ENCODE peak calls at places on chromosomes 13 and 19, in ten cellular contexts. J is LNCaP clone FGC; C is GM13976; F is type B pancreatic cell; A is CD8-positive, alpha-beta T cell; Z is PC-3; Q is CD4-positive, alpha-beta T cell; Y is lower leg skin; H is activated B cell treated with CpG ODN at 0.5 μM for 24 hours; B is choroid plexus epithelial cell. U is an unnamed sample.

GRCh38 chr19:441213-441823 is 19.5 kb downstream of the SHC2 start:
- DNase-seq in J (no peak), Q (no peak), Z (no peak), H (no peak), C (no peak), F (no peak), A (no peak), Y (no peak), B (no peak), U (no peak)

GRCh38 chr19:50325310-50326100 is 3.7 kb downstream of the KCNC3 start:
- DNase-seq in B (peak; percentile 53), A (peak; percentile 59), Y (no peak), F (peak; percentile 93), C (peak; percentile 97), Q (peak; percentile 77), J (no peak), H (peak; percentile 89), Z (peak; percentile 87), U (peak; percentile 98)

GRCh38 chr19:13906525-13906904 is 514 bp downstream of the CC2D1A start:
- DNase-seq in Y (no peak), Q (peak; percentile 33), B (peak; percentile 12), C (no peak), F (no peak), Z (peak; percentile 43), J (no peak), A (peak; percentile 28), H (no peak), U (no peak)

GRCh38 chr19:12789098-12789903 is 2.0 kb upstream of the JUNB start:
- DNase-seq in F (no peak), C (no peak), J (no peak), H (no peak), B (peak; percentile 50), Z (peak; percentile 25), Y (no peak), A (no peak), Q (no peak), U (no peak)

GRCh38 chr13:80742027-80742426 is 401.1 kb upstream of the SPRY2 start:
- DNase-seq in B (peak; percentile 13), H (no peak), F (no peak), Z (no peak), J (no peak), A (no peak), C (no peak), Q (no peak), Y (no peak), U (no peak)

GRCh38 chr13:94345374-94346195 is 133.9 kb downstream of the DCT start:
- DNase-seq in Q (no peak), A (no peak), Y (no peak), J (peak; percentile 47), B (peak; percentile 65), F (no peak), Z (peak; percentile 19), H (no peak), C (no peak), U (no peak)

GRCh38 chr19:3653865-3654513 is 27.4 kb upstream of the CACTIN start:
- DNase-seq in Q (no peak), C (no peak), Y (no peak), B (no peak), A (peak; percentile 17), J (no peak), H (no peak), F (no peak), Z (no peak), U (no peak)

GRCh38 chr19:46745521-46746280 is at the start of gene FKRP:
- DNase-seq in Q (peak; percentile 35), F (no peak), H (peak; percentile 57), Y (no peak), A (peak; percentile 38), C (peak; percentile 76), B (no peak), Z (no peak), J (no peak), U (peak; percentile 75)

GRCh38 chr13:30739646-30740642 is 4.6 kb downstream of the ALOX5AP start:
- DNase-seq in Y (no peak), J (no peak), H (no peak), B (peak; percentile 83), F (no peak), A (peak; percentile 61), C (peak; percentile 60), Z (peak; percentile 94), Q (peak; percentile 54), U (peak; percentile 62)

GRCh38 chr13:36353001-36353400 is 6.8 kb upstream of the SPART start:
- DNase-seq in C (no peak), A (no peak), H (no peak), J (no peak), Y (no peak), B (peak; percentile 73), Z (no peak), Q (no peak), F (no peak), U (no peak)

DNA sequence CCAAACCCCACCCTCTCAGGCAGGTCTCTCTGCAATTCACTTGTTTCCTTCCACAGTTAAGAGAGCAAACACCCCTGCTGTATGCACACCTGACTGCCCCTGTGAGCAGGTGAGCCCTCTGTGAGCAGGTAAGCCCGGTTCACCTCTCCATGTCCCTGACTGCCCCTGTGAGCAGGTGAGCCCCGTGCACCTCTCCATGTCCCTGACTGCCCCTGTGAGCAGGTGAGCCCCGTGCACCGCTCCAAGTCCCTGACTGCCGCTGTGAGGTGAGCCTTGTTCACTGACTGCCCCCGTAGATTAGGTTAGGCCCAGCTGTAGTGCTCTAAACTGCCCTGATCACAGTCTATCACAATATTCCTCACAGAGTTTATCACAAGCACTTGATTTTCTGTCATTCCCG is 29.2 kb downstream of the TMTC4 start:
- DNase-seq in Q (no peak), H (no peak), Y (no peak), A (no peak), F (no peak), B (no peak), J (no peak), Z (no peak), C (no peak), U (no peak)
- TF ChIP-seq CTCF in Q (no peak), H (no peak), Y (no peak), A (no peak), F (no peak), B (no peak), J (no peak), Z (no peak), C (no peak), U (no peak)

GRCh38 chr13:20703785-20704458 is 423 bp downstream of the IL17D start:
- DNase-seq in J (peak; percentile 47), A (peak; percentile 68), Y (peak; percentile 92), Q (peak; percentile 78), C (peak; percentile 92), B (peak; percentile 84), F (peak; percentile 86), H (peak; percentile 72), Z (peak; percentile 94), U (peak; percentile 97)
- TF ChIP-seq CTCF in J (peak; percentile 77), A (peak; percentile 31), Y (no peak), Q (peak; percentile 21), C (peak; percentile 73), B (peak; percentile 44), F (peak; percentile 77), H (no peak), Z (peak; percentile 26), U (peak; percentile 72)

GRCh38 chr13:33933810-33934209 is 115.9 kb downstream of the RFC3 start:
- DNase-seq in A (no peak), Q (no peak), B (no peak), H (no peak), F (no peak), Y (no peak), Z (no peak), C (no peak), J (no peak), U (no peak)

GRCh38 chr13:33932765-33933406 is 114.9 kb downstream of the RFC3 start:
- DNase-seq in C (no peak), B (peak; percentile 25), A (no peak), Z (no peak), Y (no peak), J (no peak), F (no peak), Q (no peak), H (no peak), U (no peak)

GRCh38 chr13:33934343-33934742 is 116.4 kb downstream of the RFC3 start:
- DNase-seq in J (no peak), Z (no peak), Q (no peak), H (no peak), A (no peak), Y (no peak), C (no peak), F (no peak), B (no peak), U (no peak)

GRCh38 chr13:33934936-33935510 is 117.1 kb downstream of the RFC3 start:
- DNase-seq in H (no peak), J (no peak), C (no peak), Z (no peak), B (no peak), F (no peak), Q (no peak), Y (no peak), A (no peak), U (no peak)

DNA sequence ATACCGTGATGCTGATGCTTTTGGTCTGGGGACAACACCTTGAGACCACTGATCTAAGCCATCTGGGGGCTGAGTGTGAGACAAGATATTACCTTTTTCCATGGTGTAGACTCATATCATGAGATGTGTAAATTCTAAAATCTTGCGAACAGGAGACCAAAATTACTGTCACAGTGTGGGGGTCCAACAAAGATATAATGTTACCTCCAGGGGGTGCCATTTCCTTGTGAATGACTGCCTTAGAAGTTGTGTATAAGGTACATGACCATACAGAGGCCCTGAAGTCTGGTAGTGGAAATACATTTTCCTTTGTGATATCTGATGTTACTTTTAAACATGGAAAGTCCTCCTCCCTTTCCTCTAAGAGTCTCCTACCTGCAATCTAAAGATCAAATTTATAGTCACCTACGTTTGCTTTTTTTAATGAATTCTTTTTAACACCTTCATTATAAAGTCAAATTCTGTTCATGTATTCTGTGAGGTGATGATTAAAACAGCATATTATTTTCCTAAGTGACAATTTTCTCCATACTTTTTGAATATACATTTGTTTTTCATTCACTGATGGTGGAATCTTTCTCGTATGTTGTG is 113.5 kb downstream of the RFC3 start:
- DNase-seq in F (no peak), H (no peak), Y (no peak), Q (no peak), B (peak; percentile 80), A (no peak), J (no peak), C (no peak), Z (peak; percentile 75), U (peak; percentile 14)
- TF ChIP-seq CTCF in F (peak; percentile 74), H (no peak), Y (no peak), Q (no peak), B (peak; percentile 62), A (no peak), J (peak; percentile 64), C (no peak), Z (peak; percentile 85), U (peak; percentile 49)

DNA sequence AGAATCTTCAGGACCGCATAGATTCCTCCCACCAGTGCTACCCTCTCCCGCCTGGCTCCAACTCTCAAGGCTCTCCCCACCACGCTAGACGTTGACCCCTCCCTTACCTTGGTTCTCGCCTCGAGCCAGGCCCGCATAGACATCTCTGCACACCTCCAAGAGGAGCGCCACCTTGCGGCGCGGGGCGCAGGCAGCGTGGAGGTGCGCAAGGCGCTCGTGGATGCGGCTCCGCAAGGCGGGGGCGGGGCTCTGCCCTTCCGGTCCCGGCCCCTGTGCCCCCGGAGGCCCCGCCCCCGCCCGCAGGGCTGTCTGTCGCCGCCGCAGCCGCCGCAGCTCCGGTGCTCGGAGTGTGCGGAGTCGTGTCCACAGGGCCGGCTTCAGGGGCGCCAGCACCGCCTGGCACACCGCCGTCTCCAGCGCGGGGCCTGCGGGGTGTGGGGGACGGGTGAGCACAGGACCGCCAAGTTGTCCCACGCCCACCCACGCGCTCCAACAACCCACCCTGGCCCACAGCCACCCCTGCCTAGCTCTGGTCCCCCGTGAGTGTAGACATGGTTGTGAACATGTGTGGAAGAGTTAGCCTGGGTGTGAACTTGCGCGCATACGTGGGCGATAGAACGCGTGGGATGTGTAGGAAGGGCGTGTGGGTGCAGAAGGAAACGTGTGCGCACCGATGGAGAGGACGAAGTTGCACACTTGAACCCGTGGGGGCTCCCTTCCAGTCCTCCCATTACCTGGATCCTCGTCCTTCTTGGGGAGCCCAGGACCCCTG is 8.1 kb downstream of the RINL start:
- DNase-seq in Z (no peak), C (peak; percentile 92), F (peak; percentile 82), Q (peak; percentile 95), A (peak; percentile 92), H (peak; percentile 94), B (peak; percentile 63), Y (peak; percentile 96), J (no peak), U (peak; percentile 94)
- TF ChIP-seq CTCF in Z (peak; percentile 37), C (peak; percentile 93), F (peak; percentile 80), Q (peak; percentile 88), A (peak; percentile 84), H (no peak), B (peak; percentile 75), Y (peak; percentile 41), J (no peak), U (peak; percentile 98)